ENCODE peak calls at places on chromosomes 6 and 20, in five cellular contexts. One of them, this sample, is unnamed.

GRCh38 chr6:71512256-71512655 is 223.6 kb downstream of the OGFRL1 start:
- DNase-seq in T47D: no peak
- DNase-seq in dorsolateral prefrontal cortex: no peak
- DNase-seq in activated T-cell treated with anti-CD3 and anti-CD28 coated beads, Interleukin-2, amount 50 U/mL, for 72 hours: no peak
- DNase-seq in mesothelial cell of epicardium: no peak
- DNase-seq in this sample: no peak

GRCh38 chr20:50569864-50570836 is 60.0 kb downstream of the PTPN1 start:
- DNase-seq in mesothelial cell of epicardium: no peak
- DNase-seq in T47D: peak
- DNase-seq in dorsolateral prefrontal cortex: no peak
- DNase-seq in activated T-cell treated with anti-CD3 and anti-CD28 coated beads, Interleukin-2, amount 50 U/mL, for 72 hours: peak
- DNase-seq in this sample: peak

GRCh38 chr6:157656437-157657005 is 166.5 kb upstream of the SNX9 start:
- DNase-seq in dorsolateral prefrontal cortex: no peak
- DNase-seq in T47D: no peak
- DNase-seq in activated T-cell treated with anti-CD3 and anti-CD28 coated beads, Interleukin-2, amount 50 U/mL, for 72 hours: no peak
- DNase-seq in mesothelial cell of epicardium: no peak
- DNase-seq in this sample: peak

GRCh38 chr6:75306074-75306473 is 21.5 kb upstream of the TMEM30A start:
- DNase-seq in T47D: no peak
- DNase-seq in dorsolateral prefrontal cortex: no peak
- DNase-seq in activated T-cell treated with anti-CD3 and anti-CD28 coated beads, Interleukin-2, amount 50 U/mL, for 72 hours: no peak
- DNase-seq in mesothelial cell of epicardium: no peak
- DNase-seq in this sample: no peak

GRCh38 chr20:50572922-50573777 is 63.0 kb downstream of the PTPN1 start:
- DNase-seq in mesothelial cell of epicardium: no peak
- DNase-seq in T47D: peak
- DNase-seq in activated T-cell treated with anti-CD3 and anti-CD28 coated beads, Interleukin-2, amount 50 U/mL, for 72 hours: no peak
- DNase-seq in dorsolateral prefrontal cortex: no peak
- DNase-seq in this sample: peak

GRCh38 chr20:4740774-4741431 is 19.2 kb downstream of the PRND start:
- DNase-seq in mesothelial cell of epicardium: peak
- DNase-seq in activated T-cell treated with anti-CD3 and anti-CD28 coated beads, Interleukin-2, amount 50 U/mL, for 72 hours: peak
- DNase-seq in dorsolateral prefrontal cortex: no peak
- DNase-seq in T47D: peak
- DNase-seq in this sample: peak

GRCh38 chr20:16013631-16014030 is 559.6 kb downstream of the KIF16B start:
- DNase-seq in dorsolateral prefrontal cortex: no peak
- DNase-seq in T47D: no peak
- DNase-seq in mesothelial cell of epicardium: no peak
- DNase-seq in activated T-cell treated with anti-CD3 and anti-CD28 coated beads, Interleukin-2, amount 50 U/mL, for 72 hours: no peak
- DNase-seq in this sample: no peak

GRCh38 chr20:44233436-44234016 is 13.6 kb upstream of the GDAP1L1 start:
- DNase-seq in activated T-cell treated with anti-CD3 and anti-CD28 coated beads, Interleukin-2, amount 50 U/mL, for 72 hours: no peak
- DNase-seq in T47D: no peak
- DNase-seq in mesothelial cell of epicardium: no peak
- DNase-seq in dorsolateral prefrontal cortex: no peak
- DNase-seq in this sample: no peak

GRCh38 chr6:7136859-7137334 is 29.1 kb downstream of the RREB1 start:
- DNase-seq in dorsolateral prefrontal cortex: no peak
- DNase-seq in activated T-cell treated with anti-CD3 and anti-CD28 coated beads, Interleukin-2, amount 50 U/mL, for 72 hours: no peak
- DNase-seq in mesothelial cell of epicardium: no peak
- DNase-seq in T47D: no peak
- DNase-seq in this sample: no peak